ENCODE peak calls at places on chromosomes 1 and 21, in six cellular contexts. F, B, R, M, C and X are unnamed samples.

GRCh38 chr1:232009741-232010140 is 383.2 kb downstream of the DISC1 start:
- DNase-seq in B (no peak), F (no peak), M (no peak), C (no peak), R (no peak), X (no peak)

GRCh38 chr1:7932524-7933149 is 8.0 kb downstream of the TNFRSF9 start:
- DNase-seq in F (no peak), B (no peak), R (no peak), C (peak; percentile 27), M (peak; percentile 23), X (no peak)

GRCh38 chr1:103170608-103171007 is 62.3 kb upstream of the COL11A1 start:
- DNase-seq in C (no peak), B (no peak), M (no peak), R (no peak), F (no peak), X (no peak)

GRCh38 chr1:185157599-185158469 is 867 bp downstream of the SWT1 start:
- DNase-seq in C (peak; percentile 24), F (no peak), R (no peak), M (no peak), B (no peak), X (peak; percentile 30)

GRCh38 chr1:202661136-202661845 is 49.0 kb downstream of the SYT2 start:
- DNase-seq in B (peak; percentile 8), R (no peak), F (no peak), M (no peak), C (peak; percentile 28), X (peak; percentile 7)

GRCh38 chr1:197725044-197725443 is 50.2 kb downstream of the DENND1B start:
- DNase-seq in C (peak; percentile 23), F (no peak), R (no peak), M (no peak), B (peak; percentile 33), X (peak; percentile 13)

GRCh38 chr1:207860531-207860930 is 50.4 kb downstream of the CD34 start:
- DNase-seq in B (no peak), C (no peak), M (no peak), F (no peak), R (no peak), X (no peak)

GRCh38 chr1:176559474-176560390 is 96.8 kb downstream of the PAPPA2 start:
- DNase-seq in R (no peak), M (peak; percentile 37), F (no peak), B (peak; percentile 44), C (peak; percentile 90), X (peak; percentile 43)

GRCh38 chr1:229023651-229024295 is 247.1 kb upstream of the RAB4A start:
- DNase-seq in C (no peak), B (no peak), M (no peak), R (no peak), F (no peak), X (no peak)

GRCh38 chr21:25307489-25307888 is 299.8 kb downstream of the MRPL39 start:
- DNase-seq in C (no peak), M (peak; percentile 12), F (no peak), R (no peak), B (no peak), X (peak; percentile 20)

GRCh38 chr1:6174621-6175410 is 5.3 kb downstream of the CHD5 start:
- DNase-seq in M (no peak), R (no peak), F (no peak), C (no peak), B (no peak), X (no peak)

GRCh38 chr1:224650329-224650728 is 34.2 kb downstream of the CNIH3 start:
- DNase-seq in M (no peak), F (no peak), B (no peak), R (no peak), C (peak; percentile 11), X (no peak)

GRCh38 chr1:168480997-168481396 is 62.8 kb downstream of the XCL2 start:
- DNase-seq in B (no peak), F (no peak), C (no peak), M (no peak), R (no peak), X (no peak)

GRCh38 chr1:93816970-93817738 is 61.9 kb downstream of the DNTTIP2 start:
- DNase-seq in R (no peak), B (no peak), C (no peak), F (no peak), M (no peak), X (peak; percentile 20)

GRCh38 chr1:44652445-44653106 is 21.7 kb downstream of the TMEM53 start:
- DNase-seq in R (peak; percentile 86), C (peak; percentile 86), F (peak; percentile 64), M (peak; percentile 41), B (no peak), X (peak; percentile 55)

GRCh38 chr1:77143529-77144121 is 75.6 kb downstream of the PIGK start:
- DNase-seq in C (no peak), F (no peak), M (no peak), B (no peak), R (no peak), X (peak; percentile 23)

GRCh38 chr1:27716262-27716895 is 9.4 kb upstream of the FAM76A start:
- DNase-seq in B (no peak), F (no peak), C (no peak), R (no peak), M (no peak), X (no peak)

GRCh38 chr21:31117046-31117916 is 79.0 kb upstream of the KRTAP19-8 start:
- DNase-seq in C (no peak), B (peak; percentile 50), F (no peak), R (no peak), M (peak; percentile 69), X (peak; percentile 86)

GRCh38 chr1:197811769-197812168 is 36.5 kb upstream of the DENND1B start:
- DNase-seq in C (peak; percentile 31), F (no peak), B (no peak), R (no peak), M (no peak), X (peak; percentile 13)

GRCh38 chr21:17231124-17231523 is 281.7 kb upstream of the CXADR start:
- DNase-seq in R (no peak), B (no peak), F (no peak), M (no peak), C (no peak), X (no peak)

GRCh38 chr1:53584446-53585102 is 125.4 kb downstream of the DMRTB1 start:
- DNase-seq in R (peak; percentile 15), B (no peak), M (no peak), F (no peak), C (no peak), X (no peak)

GRCh38 chr1:67835663-67836452 is 2.6 kb upstream of the GNG12 start:
- DNase-seq in M (peak; percentile 72), B (no peak), R (no peak), F (no peak), C (no peak), X (no peak)

GRCh38 chr1:89721351-89721750 is 88.4 kb downstream of the LRRC8C start:
- DNase-seq in R (no peak), F (peak; percentile 12), M (no peak), C (no peak), B (no peak), X (peak; percentile 84)

GRCh38 chr21:43654806-43655489 is 4.3 kb downstream of the HSF2BP start:
- DNase-seq in R (no peak), C (no peak), M (peak; percentile 23), B (no peak), F (no peak), X (peak; percentile 62)

GRCh38 chr1:205970486-205970885 is 27.2 kb upstream of the SLC26A9 start:
- DNase-seq in F (no peak), M (no peak), R (no peak), C (no peak), B (no peak), X (peak; percentile 7)

GRCh38 chr1:19468397-19468956 is 16.9 kb downstream of the CAPZB start:
- DNase-seq in F (peak; percentile 61), M (no peak), C (no peak), B (no peak), R (peak; percentile 77), X (peak; percentile 70)

GRCh38 chr1:16978589-16979474 is 1.6 kb downstream of the MFAP2 start:
- DNase-seq in F (no peak), C (no peak), M (peak; percentile 93), R (no peak), B (no peak), X (no peak)

DNA sequence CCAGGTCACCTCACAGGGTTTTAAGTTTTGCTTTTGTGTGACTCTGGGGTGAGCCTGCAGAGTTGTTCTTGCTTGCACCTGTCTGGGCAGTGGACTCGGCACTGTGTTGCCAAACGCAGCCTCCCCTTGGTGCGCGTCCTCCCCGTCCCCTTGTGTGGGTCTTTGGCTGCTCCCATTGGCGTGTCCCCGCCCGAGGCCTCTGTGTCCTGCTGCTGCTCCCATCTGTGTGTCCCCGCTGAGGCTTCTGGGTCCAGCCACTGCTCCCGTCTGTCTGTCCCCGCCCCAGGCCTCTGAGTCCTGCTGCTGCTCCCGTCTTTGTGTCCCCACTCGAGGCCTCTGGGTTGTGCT is 62.7 kb downstream of the PCNT start:
- DNase-seq in B (no peak), F (no peak), M (no peak), C (no peak), R (no peak), X (no peak)
- H3K36me3 ChIP-seq in B (peaks cover 2% of the 10 kb centered on the region), F (peaks cover 23% of the 10 kb centered on the region), M (peaks cover 52% of the 10 kb centered on the region), C (no peaks in the 10 kb centered on the region), R (peaks cover 51% of the 10 kb centered on the region), X (peaks cover 6% of the 10 kb centered on the region)

GRCh38 chr1:47996406-47997226 is 569 bp downstream of the TRABD2B start:
- DNase-seq in F (no peak), M (peak; percentile 48), R (no peak), C (peak; percentile 59), B (no peak), X (no peak)
- H3K4me3 ChIP-seq in F (no peak overlapping the region), M (peak overlapping the region; percentile 68), R (peak overlapping the region; percentile 50), C (peak overlapping the region; percentile 85), B (no peak overlapping the region), X (peak overlapping the region; percentile 51)

GRCh38 chr1:37570528-37571334 is 14.0 kb downstream of the DNALI1 start:
- DNase-seq in F (no peak), C (no peak), M (no peak), B (no peak), R (no peak), X (no peak)
- H3K36me3 ChIP-seq in F (peaks cover 79% of the 10 kb centered on the region), C (peaks cover 83% of the 10 kb centered on the region), M (peaks cover 94% of the 10 kb centered on the region), B (peaks cover 81% of the 10 kb centered on the region), R (peaks cover 99% of the 10 kb centered on the region), X (peaks cover 33% of the 10 kb centered on the region)

GRCh38 chr1:147083919-147084272 is 88.4 kb downstream of the PRKAB2 start:
- DNase-seq in B (no peak), F (no peak), R (no peak), C (peak; percentile 56), M (no peak), X (no peak)
- H3K4me3 ChIP-seq in B (no peak overlapping the region), F (peak overlapping the region; percentile 74), R (peak overlapping the region; percentile 59), C (peak overlapping the region; percentile 89), M (peak overlapping the region; percentile 44), X (peak overlapping the region; percentile 49)

GRCh38 chr1:154179951-154180687 is 11.8 kb downstream of the TPM3 start:
- DNase-seq in B (no peak), C (peak; percentile 72), M (no peak), F (no peak), R (no peak), X (no peak)
- H3K36me3 ChIP-seq in B (peaks cover 21% of the 10 kb centered on the region), C (peaks cover 15% of the 10 kb centered on the region), M (peaks cover 71% of the 10 kb centered on the region), F (peaks cover 9% of the 10 kb centered on the region), R (peaks cover 17% of the 10 kb centered on the region), X (peaks cover 4% of the 10 kb centered on the region)